ENCODE peak calls at places on chromosomes 13 and 19, in four cellular contexts. U, G, W and L are unnamed samples.

GRCh38 chr13:78608254-78608704 is 4.9 kb upstream of the POU4F1 start:
- DNase-seq in G (no peak), U (no peak), W (peak; percentile 7), L (no peak)

GRCh38 chr19:23686622-23687423 is at the start of gene ZNF675:
- DNase-seq in U (peak; percentile 93), W (peak; percentile 94), G (peak; percentile 90), L (peak; percentile 96)

GRCh38 chr19:17725422-17726078 is 6.3 kb downstream of the MAP1S start:
- DNase-seq in G (no peak), U (no peak), W (no peak), L (no peak)

GRCh38 chr19:948842-949496 is 23.1 kb downstream of the ARID3A start:
- DNase-seq in U (no peak), W (no peak), G (no peak), L (no peak)

GRCh38 chr13:106417467-106418110 is 117.9 kb downstream of the EFNB2 start:
- DNase-seq in W (no peak), U (no peak), G (no peak), L (no peak)

GRCh38 chr19:35170359-35171061 is 16.0 kb downstream of the FXYD5 start:
- DNase-seq in U (no peak), G (no peak), W (no peak), L (no peak)

GRCh38 chr19:32997716-32998355 is 25.8 kb downstream of the FAAP24 start:
- DNase-seq in U (no peak), G (no peak), W (no peak), L (no peak)

GRCh38 chr13:48235100-48235813 is 2.3 kb downstream of the ITM2B start:
- DNase-seq in G (peak; percentile 20), W (no peak), U (no peak), L (no peak)

GRCh38 chr13:49669735-49670309 is 21.5 kb downstream of the EBPL start:
- DNase-seq in U (peak; percentile 33), G (peak; percentile 80), W (peak; percentile 28), L (peak; percentile 41)

GRCh38 chr13:37109080-37109678 is 3.7 kb upstream of the CSNK1A1L start:
- DNase-seq in G (peak; percentile 35), U (no peak), W (no peak), L (no peak)

GRCh38 chr19:38684078-38684861 is 36.8 kb downstream of the ACTN4 start:
- DNase-seq in G (peak; percentile 89), W (peak; percentile 86), U (peak; percentile 55), L (peak; percentile 80)